ENCODE peak calls at places on chromosomes 5 and 9, in four cellular contexts. Z, I, F and R are unnamed samples.
A peak's percentile ranks its signal among the peaks of the same experiment; 100 is the strongest.

GRCh38 chr9:88973281-88974045 is 17.8 kb upstream of the S1PR3 start:
- DNase-seq in Z (no peak), I (no peak), F (no peak), R (no peak)

GRCh38 chr9:93625000-93625399 is 48.6 kb downstream of the PHF2 start:
- DNase-seq in Z (no peak), I (no peak), F (no peak), R (peak; percentile 11)

GRCh38 chr9:37149646-37150308 is 29.4 kb downstream of the ZCCHC7 start:
- DNase-seq in Z (no peak), I (no peak), F (no peak), R (no peak)

GRCh38 chr5:106397700-106398099 is 1273.0 kb downstream of the EFNA5 start:
- DNase-seq in Z (peak; percentile 55), I (no peak), F (no peak), R (peak; percentile 98)

GRCh38 chr9:121701736-121702261 is 50.4 kb downstream of the DAB2IP start:
- DNase-seq in Z (no peak), I (no peak), F (no peak), R (no peak)

GRCh38 chr5:78361226-78361993 is 993 bp downstream of the SCAMP1 start:
- DNase-seq in Z (peak; percentile 68), I (peak; percentile 51), F (peak; percentile 46), R (peak; percentile 78)

GRCh38 chr5:140967226-140967893 is 1.1 kb downstream of the PCDHAC2 start:
- DNase-seq in Z (no peak), I (no peak), F (no peak), R (no peak)

GRCh38 chr9:4214506-4214905 is 85.4 kb downstream of the GLIS3 start:
- DNase-seq in Z (no peak), I (no peak), F (no peak), R (no peak)

GRCh38 chr5:78243639-78244038 is 50.9 kb downstream of the AP3B1 start:
- DNase-seq in Z (no peak), I (no peak), F (no peak), R (peak; percentile 88)

GRCh38 chr9:84838879-84839278 is 169.3 kb downstream of the NTRK2 start:
- DNase-seq in Z (no peak), I (no peak), F (no peak), R (no peak)

GRCh38 chr9:137764171-137764671 is 113.4 kb upstream of the CACNA1B start:
- DNase-seq in Z (no peak), I (no peak), F (no peak), R (no peak)

GRCh38 chr9:129221233-129221632 is 43.2 kb upstream of the IER5L start:
- DNase-seq in Z (no peak), I (no peak), F (no peak), R (no peak)

DNA sequence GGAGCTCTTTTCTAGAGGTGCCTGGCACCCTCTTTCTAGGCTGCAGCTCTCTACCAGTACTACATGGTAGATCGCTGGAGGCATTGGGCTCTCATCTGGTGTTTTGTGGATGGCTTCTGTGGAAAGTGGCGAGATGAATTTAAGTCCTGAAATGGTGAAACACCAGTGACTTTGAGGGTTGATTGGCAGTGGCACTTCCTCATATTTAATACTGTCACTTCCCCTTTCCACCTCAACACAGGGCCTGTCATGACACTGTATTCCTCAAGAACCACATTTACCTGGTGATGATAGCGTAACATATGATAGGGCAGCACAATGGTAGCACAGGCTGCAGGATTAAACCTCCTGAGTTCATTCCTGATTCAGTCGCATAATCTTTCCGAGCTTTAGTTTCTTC is 132.1 kb downstream of the KDM4C start:
- DNase-seq in Z (no peak), I (no peak), F (no peak), R (no peak)
- TF ChIP-seq CEBPB in Z (no peak), I (no peak), F (no peak), R (no peak)

DNA sequence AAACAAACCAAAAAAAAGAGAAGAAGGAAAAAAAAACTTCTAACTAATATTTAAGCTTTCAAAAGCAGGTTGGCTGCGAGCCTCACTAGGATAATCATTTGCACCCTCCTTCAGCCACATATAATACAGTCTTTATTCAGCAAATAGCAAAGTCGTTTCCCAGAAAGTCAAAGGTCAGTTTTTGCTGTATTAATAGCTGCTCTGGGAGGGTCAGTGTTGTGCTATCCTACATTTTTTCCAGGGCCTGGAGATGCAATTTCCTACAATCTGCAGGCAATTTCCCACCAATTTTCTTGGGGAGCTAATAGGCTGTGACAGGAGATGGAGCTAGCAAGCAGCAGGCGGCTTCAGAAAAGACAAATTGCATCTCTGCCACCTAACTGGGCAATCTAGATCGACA is 136.8 kb downstream of the TLE1 start:
- DNase-seq in Z (no peak), I (peak; percentile 65), F (no peak), R (no peak)
- TF ChIP-seq MAZ in Z (no peak), I (no peak), F (no peak), R (no peak)

GRCh38 chr5:177388521-177389052 is 4.4 kb downstream of the SLC34A1 start:
- DNase-seq in Z (no peak), I (no peak), F (no peak), R (no peak)
- TF ChIP-seq CEBPB in Z (no peak), I (no peak), F (no peak), R (no peak)

GRCh38 chr5:61493973-61494372 is 161.9 kb downstream of the ZSWIM6 start:
- DNase-seq in Z (no peak), I (no peak), F (no peak), R (no peak)

GRCh38 chr5:61498121-61498520 is 166.1 kb downstream of the ZSWIM6 start:
- DNase-seq in Z (no peak), I (no peak), F (no peak), R (no peak)

GRCh38 chr5:61496406-61497307 is 164.6 kb downstream of the ZSWIM6 start:
- DNase-seq in Z (no peak), I (no peak), F (no peak), R (no peak)
- TF ChIP-seq MAZ in Z (no peak), I (no peak), F (no peak), R (no peak)